ENCODE peak calls at places on chromosome 16, in six cellular contexts. X, C, G, Q, K and B are unnamed samples.

GRCh38 chr16:14528306-14528948 is 101.6 kb downstream of the PARN start:
- DNase-seq in X (no peak), C (no peak), G (no peak), Q (no peak), K (no peak), B (no peak)

GRCh38 chr16:84184775-84185174 is 2.1 kb downstream of the TAF1C start:
- DNase-seq in X (no peak), C (no peak), G (no peak), Q (no peak), K (no peak), B (no peak)

GRCh38 chr16:67014641-67015315 is 14.2 kb upstream of the CBFB start:
- DNase-seq in X (peak; percentile 58), C (no peak), G (no peak), Q (no peak), K (no peak), B (peak; percentile 47)

GRCh38 chr16:69880640-69881133 is 70.4 kb upstream of the CLEC18A start:
- DNase-seq in X (no peak), C (peak; percentile 71), G (peak; percentile 80), Q (peak; percentile 40), K (no peak), B (no peak)

GRCh38 chr16:1175566-1176279 is 22.8 kb downstream of the CACNA1H start:
- DNase-seq in X (no peak), C (no peak), G (peak; percentile 56), Q (no peak), K (no peak), B (no peak)

GRCh38 chr16:19499481-19499880 is 22.4 kb downstream of the GDE1 start:
- DNase-seq in X (no peak), C (no peak), G (no peak), Q (no peak), K (no peak), B (no peak)

GRCh38 chr16:79042886-79043285 is 557.7 kb downstream of the MAF start:
- DNase-seq in X (no peak), C (no peak), G (no peak), Q (no peak), K (no peak), B (no peak)

GRCh38 chr16:48441863-48442279 is 56.7 kb upstream of the SIAH1 start:
- DNase-seq in X (no peak), C (no peak), G (no peak), Q (no peak), K (no peak), B (no peak)

GRCh38 chr16:50259334-50260205 is 6.8 kb upstream of the ADCY7 start:
- DNase-seq in X (peak; percentile 69), C (peak; percentile 75), G (peak; percentile 34), Q (peak; percentile 66), K (no peak), B (peak; percentile 61)

GRCh38 chr16:69476920-69477418 is 52.5 kb downstream of the CYB5B start:
- DNase-seq in X (no peak), C (peak; percentile 88), G (peak; percentile 82), Q (peak; percentile 67), K (no peak), B (no peak)

DNA sequence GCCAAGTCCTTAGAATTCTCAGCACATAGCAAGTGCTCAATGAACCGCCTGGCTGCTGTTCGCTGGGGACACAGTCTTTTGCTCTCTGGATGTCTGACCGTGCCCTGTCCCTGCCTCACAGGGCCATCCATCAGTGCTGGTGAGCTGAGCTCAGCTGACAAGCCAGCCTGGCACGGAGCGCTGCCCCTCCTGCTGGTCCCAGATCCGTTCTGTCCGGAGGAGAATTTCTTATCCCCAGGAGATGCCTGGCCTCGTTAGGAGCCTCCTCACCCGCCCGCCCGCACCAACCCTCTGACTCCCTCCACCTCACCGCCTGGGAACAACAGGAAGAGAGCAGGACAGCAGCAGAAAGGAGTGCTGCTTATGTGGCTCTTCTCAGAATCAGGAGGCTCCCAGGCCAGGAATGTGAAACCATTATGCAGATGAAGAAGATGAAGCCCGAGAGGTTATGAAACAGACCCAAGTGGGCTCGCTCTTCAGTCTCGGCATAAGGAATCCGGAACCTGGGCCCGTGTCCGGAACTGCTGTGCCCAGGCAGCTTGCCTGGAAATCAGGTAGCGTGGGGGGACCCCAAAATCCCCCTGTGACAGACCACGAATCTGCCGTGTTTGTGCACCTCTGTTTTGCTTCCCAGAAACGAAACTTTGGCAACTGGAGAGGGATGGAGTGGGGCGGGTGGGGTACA is 28.8 kb upstream of the RMI2 start:
- DNase-seq in X (peak; percentile 57), C (no peak), G (peak; percentile 48), Q (no peak), K (peak; percentile 71), B (no peak)
- TF ChIP-seq CTCF in X (no peak), C (no peak), G (peak; percentile 20), Q (no peak), K (no peak), B (peak; percentile 27)

GRCh38 chr16:89562027-89562599 is 1.6 kb downstream of the RPL13 start:
- DNase-seq in X (no peak), C (no peak), G (peak; percentile 37), Q (no peak), K (no peak), B (no peak)

GRCh38 chr16:89560413-89561194 is at the start of gene RPL13:
- DNase-seq in X (peak; percentile 98), C (peak; percentile 95), G (peak; percentile 98), Q (peak; percentile 97), K (peak; percentile 92), B (no peak)

GRCh38 chr16:89562939-89563338 is 2.5 kb downstream of the RPL13 start:
- DNase-seq in X (no peak), C (no peak), G (peak; percentile 60), Q (no peak), K (no peak), B (no peak)

GRCh38 chr16:89563639-89564392 is 3.3 kb downstream of the RPL13 start:
- DNase-seq in X (no peak), C (no peak), G (no peak), Q (no peak), K (no peak), B (no peak)

GRCh38 chr16:89561195-89562026 is 929 bp downstream of the RPL13 start:
- DNase-seq in X (peak; percentile 71), C (no peak), G (no peak), Q (no peak), K (no peak), B (no peak)
- TF ChIP-seq CTCF in X (no peak), C (no peak), G (no peak), Q (no peak), K (no peak), B (no peak)

GRCh38 chr16:73219176-73219575 is 171.2 kb upstream of the ZFHX3 start:
- DNase-seq in X (no peak), C (no peak), G (no peak), Q (no peak), K (no peak), B (no peak)
- TF ChIP-seq CTCF in X (no peak), C (peak; percentile 33), G (peak; percentile 35), Q (no peak), K (no peak), B (peak; percentile 45)

DNA sequence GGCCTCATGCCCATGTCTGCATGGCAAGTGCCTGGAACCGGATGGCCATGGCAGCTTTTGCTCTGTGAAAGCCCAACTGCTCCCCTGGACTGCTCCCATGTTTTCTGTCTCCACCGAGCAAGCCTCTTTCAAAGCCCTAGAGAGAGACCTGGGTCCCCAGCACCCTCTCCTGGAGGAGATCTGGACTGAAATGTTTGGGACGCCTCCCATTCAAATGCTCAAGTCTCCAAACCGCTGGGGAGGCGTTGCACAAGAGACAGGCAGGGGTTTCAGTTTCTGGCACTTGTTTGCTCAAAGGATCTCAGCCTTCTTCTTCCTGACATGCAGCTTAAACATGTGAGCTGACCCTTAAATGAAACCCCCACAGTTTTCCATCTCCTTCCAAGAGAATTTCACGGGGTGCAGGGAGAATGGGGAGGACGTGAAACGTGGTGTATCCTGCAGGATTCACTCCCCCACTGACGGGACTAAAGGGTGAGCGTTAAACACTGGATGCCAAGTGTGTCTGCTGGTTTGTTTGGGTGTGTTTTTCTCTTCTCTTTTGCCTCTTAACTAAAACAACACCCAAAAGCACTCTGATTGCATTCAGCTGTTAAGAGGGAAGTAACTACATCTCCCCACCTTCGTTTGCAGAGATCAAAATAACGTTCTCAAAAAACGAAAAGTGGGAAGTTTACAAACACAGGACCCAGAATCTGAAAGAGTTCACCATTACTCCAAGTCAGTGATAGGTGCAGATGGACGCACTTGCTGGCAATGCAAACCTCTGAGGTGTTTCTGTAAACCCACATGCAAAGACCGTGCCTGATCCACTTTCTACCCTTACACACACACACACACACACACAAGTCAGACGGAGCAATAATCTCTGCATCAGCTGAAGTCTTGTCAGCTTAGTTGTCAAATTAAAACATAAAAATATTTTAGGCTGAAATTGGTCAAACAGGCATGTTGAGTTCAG is 256.9 kb downstream of the C16orf95 start:
- DNase-seq in X (no peak), C (peak; percentile 50), G (peak; percentile 89), Q (peak; percentile 64), K (no peak), B (no peak)
- TF ChIP-seq CTCF in X (no peak), C (peak; percentile 34), G (peak; percentile 69), Q (peak; percentile 20), K (no peak), B (peak; percentile 63)

GRCh38 chr16:52861614-52862022 is 191.1 kb downstream of the CHD9NB start:
- DNase-seq in X (no peak), C (no peak), G (peak; percentile 0), Q (peak; percentile 19), K (peak; percentile 17), B (no peak)
- TF ChIP-seq CTCF in X (peak; percentile 33), C (no peak), G (no peak), Q (peak; percentile 32), K (peak; percentile 34), B (peak; percentile 75)

GRCh38 chr16:23348579-23349469 is 46.7 kb downstream of the SCNN1B start:
- DNase-seq in X (peak; percentile 49), C (no peak), G (no peak), Q (peak; percentile 3), K (peak; percentile 71), B (peak; percentile 72)
- TF ChIP-seq CTCF in X (no peak), C (peak; percentile 13), G (peak; percentile 26), Q (no peak), K (peak; percentile 19), B (peak; percentile 38)